ENCODE peak calls at places on chromosomes 6 and 20, in nine cellular contexts. N is left ventricle myocardium superior; G is adipocyte; I is stimulated activated CD4-positive, alpha-beta T cell treated with anti-CD3 and anti-CD28 coated beads, Interleukin-2, amount 100 ng/mL, for 24 hours; J is GDM1; O is neural crest cell; A is kidney glomerular epithelial cell; E is nucleus accumbens; F is RWPE1. T is an unnamed sample.

GRCh38 chr6:137001977-137002302 is 42.8 kb downstream of the IL20RA start:
- DNase-seq in N (no peak), G (no peak), I (no peak), J (no peak), O (no peak), A (no peak), E (no peak), F (no peak), T (no peak)

GRCh38 chr6:45555981-45556771 is 178.4 kb upstream of the SUPT3H start:
- DNase-seq in N (no peak), G (peak), I (no peak), J (no peak), O (no peak), A (peak), E (no peak), F (no peak), T (no peak)

GRCh38 chr6:152631376-152631775 is 5.8 kb downstream of the SYNE1 start:
- DNase-seq in N (no peak), G (no peak), I (no peak), J (no peak), O (no peak), A (no peak), E (no peak), F (no peak), T (no peak)

GRCh38 chr20:36384022-36384619 is 78.0 kb downstream of the DLGAP4 start:
- DNase-seq in N (no peak), G (peak), I (peak), J (peak), O (peak), A (peak), E (no peak), F (peak), T (peak)

GRCh38 chr6:125014157-125014957 is 52.1 kb downstream of the RNF217 start:
- DNase-seq in N (no peak), G (peak), I (no peak), J (no peak), O (no peak), A (no peak), E (no peak), F (peak), T (peak)

GRCh38 chr6:26020983-26021349 is 58.4 kb downstream of the TRIM38 start:
- DNase-seq in N (peak), G (peak), I (peak), J (no peak), O (peak), A (peak), E (peak), F (peak), T (no peak)

GRCh38 chr20:24634855-24635254 is 165.4 kb downstream of the SYNDIG1 start:
- DNase-seq in N (peak), G (peak), I (no peak), J (peak), O (no peak), A (peak), E (no peak), F (peak), T (no peak)

GRCh38 chr6:36997811-36998722 is 7.4 kb upstream of the FGD2 start:
- DNase-seq in N (peak), G (no peak), I (no peak), J (no peak), O (no peak), A (no peak), E (peak), F (no peak), T (no peak)

GRCh38 chr20:32441638-32442037 is 83.5 kb downstream of the ASXL1 start:
- DNase-seq in N (no peak), G (no peak), I (peak), J (no peak), O (no peak), A (no peak), E (no peak), F (no peak), T (no peak)

GRCh38 chr20:48404598-48404997 is 423.2 kb downstream of the PREX1 start:
- DNase-seq in N (no peak), G (no peak), I (no peak), J (no peak), O (no peak), A (no peak), E (no peak), F (peak), T (no peak)